ENCODE peak calls at places on chromosomes 2 and 18, in eight cellular contexts. V, J, Y, O, H, Z, U and S are unnamed samples.

GRCh38 chr2:173427887-173428683 is 73.4 kb downstream of the CDCA7 start:
- DNase-seq in O (no peak), Z (no peak), Y (peak; percentile 69), U (no peak), V (peak; percentile 25), J (peak; percentile 96), H (no peak), S (no peak)

GRCh38 chr2:226639550-226639949 is 160.1 kb downstream of the IRS1 start:
- DNase-seq in U (no peak), Y (no peak), J (no peak), V (no peak), H (no peak), O (no peak), Z (no peak), S (no peak)

GRCh38 chr2:159637237-159637636 is 20.9 kb upstream of the BAZ2B start:
- DNase-seq in Z (no peak), J (no peak), O (no peak), H (no peak), Y (no peak), U (no peak), V (no peak), S (no peak)

GRCh38 chr2:3251974-3252373 is 125.6 kb downstream of the EIPR1 start:
- DNase-seq in U (no peak), Y (no peak), H (no peak), O (no peak), Z (peak; percentile 28), V (peak; percentile 17), J (no peak), S (no peak)

GRCh38 chr2:130380096-130380934 is 24.5 kb downstream of the PTPN18 start:
- DNase-seq in V (no peak), U (no peak), Z (peak; percentile 29), H (no peak), J (no peak), O (no peak), Y (no peak), S (peak; percentile 67)

GRCh38 chr18:9708882-9709877 is 1.1 kb downstream of the RAB31 start:
- DNase-seq in Y (no peak), Z (peak; percentile 70), J (no peak), H (peak; percentile 48), U (no peak), V (peak; percentile 19), O (peak; percentile 69), S (peak; percentile 25)

GRCh38 chr18:37188016-37188791 is 359.3 kb downstream of the KIAA1328 start:
- DNase-seq in Z (no peak), J (no peak), H (no peak), Y (peak; percentile 69), O (no peak), V (no peak), U (peak; percentile 19), S (no peak)

GRCh38 chr2:120612931-120613330 is 122.7 kb upstream of the GLI2 start:
- DNase-seq in J (no peak), O (no peak), Z (no peak), H (no peak), Y (no peak), U (no peak), V (no peak), S (no peak)

GRCh38 chr2:179745615-179746263 is 115.7 kb downstream of the ZNF385B start:
- DNase-seq in V (no peak), Y (no peak), Z (peak; percentile 3), U (no peak), O (no peak), H (no peak), J (no peak), S (no peak)

GRCh38 chr2:73301636-73302035 is 8.3 kb upstream of the EGR4 start:
- DNase-seq in U (no peak), H (no peak), J (peak; percentile 47), O (peak; percentile 1), V (no peak), Y (no peak), Z (no peak), S (no peak)

GRCh38 chr2:101981066-101981465 is 10.7 kb upstream of the IL1R2 start:
- DNase-seq in H (no peak), Y (no peak), O (no peak), Z (no peak), U (no peak), J (no peak), V (no peak), S (no peak)

GRCh38 chr2:216539791-216540241 is 41.2 kb downstream of the RPL37A start:
- DNase-seq in Z (no peak), O (no peak), J (peak; percentile 85), Y (no peak), H (peak; percentile 38), U (no peak), V (no peak), S (no peak)

GRCh38 chr2:191804711-191805230 is 42.1 kb downstream of the CAVIN2 start:
- DNase-seq in U (no peak), J (no peak), H (no peak), Y (no peak), V (no peak), Z (no peak), O (no peak), S (no peak)

GRCh38 chr2:216777637-216778273 is 82.1 kb downstream of the TNP1 start:
- DNase-seq in V (peak; percentile 73), Y (peak; percentile 36), H (peak; percentile 78), J (peak; percentile 76), U (no peak), Z (peak; percentile 39), O (no peak), S (peak; percentile 70)

GRCh38 chr18:36673452-36673851 is 155.3 kb downstream of the TPGS2 start:
- DNase-seq in U (no peak), H (no peak), V (no peak), Y (no peak), J (no peak), O (no peak), Z (no peak), S (no peak)

GRCh38 chr2:176496756-176497155 is 227.5 kb downstream of the MTX2 start:
- DNase-seq in H (no peak), J (no peak), V (no peak), Z (no peak), O (no peak), U (no peak), Y (no peak), S (no peak)

GRCh38 chr2:217872319-217872718 is 130.5 kb downstream of the TNS1 start:
- DNase-seq in Z (no peak), U (no peak), H (no peak), V (no peak), J (no peak), O (no peak), Y (no peak), S (no peak)
- TF ChIP-seq CTCF in Z (peak; percentile 24), U (no peak), H (no peak), V (no peak), J (no peak), O (peak; percentile 37), Y (peak; percentile 8), S (no peak)

GRCh38 chr2:174699993-174700766 is 64.1 kb downstream of the CHRNA1 start:
- DNase-seq in H (peak; percentile 78), O (no peak), U (no peak), V (peak; percentile 66), J (peak; percentile 26), Z (peak; percentile 74), Y (peak; percentile 56), S (peak; percentile 35)

GRCh38 chr2:174694920-174695319 is 69.4 kb downstream of the CHRNA1 start:
- DNase-seq in V (no peak), Y (no peak), O (no peak), Z (no peak), U (no peak), J (no peak), H (no peak), S (no peak)

GRCh38 chr2:174694196-174694878 is 69.9 kb downstream of the CHRNA1 start:
- DNase-seq in U (no peak), Y (no peak), V (no peak), Z (no peak), O (no peak), H (no peak), J (no peak), S (no peak)

GRCh38 chr2:174693344-174693743 is 70.9 kb downstream of the CHRNA1 start:
- DNase-seq in Y (no peak), H (no peak), J (no peak), O (no peak), Z (no peak), U (no peak), V (no peak), S (no peak)

GRCh38 chr2:174697267-174697666 is 67.0 kb downstream of the CHRNA1 start:
- DNase-seq in H (peak; percentile 77), U (no peak), O (no peak), Z (peak; percentile 59), Y (peak; percentile 55), J (peak; percentile 40), V (peak; percentile 76), S (peak; percentile 80)
- TF ChIP-seq CTCF in H (peak; percentile 85), U (peak; percentile 87), O (peak; percentile 66), Z (peak; percentile 95), Y (peak; percentile 95), J (peak; percentile 73), V (peak; percentile 78), S (peak; percentile 90)

DNA sequence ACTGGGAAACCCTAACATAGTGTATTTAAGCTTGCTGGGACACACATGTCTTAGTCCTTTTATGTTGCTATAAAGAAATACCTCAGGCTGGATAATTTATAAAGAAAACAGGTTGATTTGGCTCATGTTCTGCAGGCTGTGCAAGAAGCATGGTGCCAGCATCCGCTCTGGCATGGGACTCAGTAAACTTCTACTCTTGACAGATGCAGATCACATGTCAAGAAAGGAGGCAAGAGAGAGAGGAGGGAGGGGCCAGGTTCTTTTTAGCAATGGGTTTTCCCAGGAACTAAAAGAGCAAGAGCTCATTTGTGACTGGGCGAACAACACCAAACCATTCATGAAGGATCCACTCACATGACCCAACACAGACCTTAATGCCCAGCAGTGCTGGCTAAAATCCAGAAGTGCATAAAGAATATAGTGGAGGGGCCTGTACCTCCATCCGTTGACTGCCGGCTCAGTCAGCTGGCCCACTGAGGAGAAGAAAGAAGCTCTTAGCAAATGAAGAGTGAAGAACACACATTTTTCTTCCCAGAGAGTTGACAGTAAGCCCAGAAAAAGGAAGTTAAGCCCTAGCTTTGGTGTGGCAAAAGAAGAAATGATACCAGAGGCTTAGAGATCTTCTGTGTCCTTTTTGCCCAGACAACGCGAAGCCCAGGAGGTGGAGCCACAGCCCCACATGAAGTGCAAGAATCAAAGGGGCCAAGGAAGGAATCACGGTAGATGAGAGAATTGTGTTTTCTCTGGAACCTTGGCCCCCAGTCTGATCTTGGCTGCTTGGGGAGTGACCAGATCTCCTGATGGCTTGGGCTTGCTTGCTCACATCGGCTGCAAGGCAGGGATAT is 183.5 kb upstream of the FAM98A start:
- DNase-seq in O (no peak), V (no peak), H (no peak), Z (no peak), U (no peak), Y (no peak), J (no peak), S (no peak)
- TF ChIP-seq CTCF in O (no peak), V (no peak), H (no peak), Z (no peak), U (no peak), Y (no peak), J (no peak), S (no peak)

DNA sequence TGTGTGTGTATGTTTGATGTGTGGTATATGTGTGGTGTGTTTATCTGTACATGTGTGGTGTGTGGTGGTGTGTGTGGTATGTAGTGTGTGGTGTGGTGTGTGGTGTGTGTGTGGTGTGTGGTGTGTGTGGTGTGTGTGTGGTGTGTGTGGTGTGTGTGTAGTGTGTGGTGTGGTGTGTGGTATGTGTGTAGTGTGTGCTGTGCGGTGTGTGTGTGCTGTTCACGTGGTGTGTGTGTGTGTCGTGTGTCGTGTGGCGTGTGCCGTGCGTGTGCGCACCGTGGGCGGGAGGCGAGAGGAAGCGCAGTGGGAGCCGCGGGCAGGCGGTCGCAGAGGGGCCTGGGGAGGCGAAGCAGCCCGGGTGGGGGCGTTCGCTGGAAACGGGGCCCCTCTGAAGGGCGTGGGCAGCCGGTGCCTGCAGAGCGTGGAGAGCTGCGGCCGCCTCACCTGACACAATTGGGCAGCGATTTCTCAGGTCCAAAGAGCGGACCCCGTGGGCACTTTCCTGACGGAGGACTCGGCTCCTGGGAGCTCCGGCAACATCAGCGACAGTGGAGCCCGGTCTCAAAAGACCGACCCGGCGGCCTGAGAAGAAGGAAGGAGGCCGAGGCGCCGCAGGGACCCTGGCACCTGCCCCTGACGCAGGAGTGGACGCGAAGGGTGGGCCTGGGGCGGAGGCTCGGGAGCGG is 741.1 kb upstream of the SALL3 start:
- DNase-seq in O (no peak), Y (no peak), V (no peak), H (no peak), U (no peak), Z (no peak), J (no peak), S (peak; percentile 10)
- TF ChIP-seq CTCF in O (no peak), Y (no peak), V (no peak), H (no peak), U (no peak), Z (no peak), J (no peak), S (no peak)